ENCODE peak calls at places on chromosomes 3 and 15, in five cellular contexts. One of them, this sample, is unnamed.

GRCh38 chr3:474828-475227 is 278.3 kb downstream of the CHL1 start:
- DNase-seq in H1: no peak
- DNase-seq in HepG2: no peak
- DNase-seq in A549: no peak
- DNase-seq in HCT116: no peak
- DNase-seq in this sample: no peak

GRCh38 chr3:135965506-135966348 is at the start of gene PPP2R3A:
- DNase-seq in H1: peak
- DNase-seq in HepG2: peak
- DNase-seq in A549: peak
- DNase-seq in HCT116: peak
- DNase-seq in this sample: peak

GRCh38 chr15:97747342-97747741 is 213.2 kb upstream of the ARRDC4 start:
- DNase-seq in H1: no peak
- DNase-seq in HepG2: no peak
- DNase-seq in A549: no peak
- DNase-seq in HCT116: no peak
- DNase-seq in this sample: no peak

GRCh38 chr15:73464602-73465001 is 21.6 kb downstream of the REC114 start:
- DNase-seq in H1: no peak
- DNase-seq in HepG2: no peak
- DNase-seq in A549: peak
- DNase-seq in HCT116: no peak
- DNase-seq in this sample: no peak

GRCh38 chr15:83299462-83299861 is 15.0 kb upstream of the BNC1 start:
- DNase-seq in H1: no peak
- DNase-seq in HepG2: no peak
- DNase-seq in A549: no peak
- DNase-seq in HCT116: no peak
- DNase-seq in this sample: no peak

GRCh38 chr15:63321462-63321861 is 44.1 kb downstream of the APH1B start:
- DNase-seq in H1: no peak
- DNase-seq in HepG2: no peak
- DNase-seq in A549: no peak
- DNase-seq in HCT116: no peak
- DNase-seq in this sample: no peak

GRCh38 chr15:85047271-85047948 is 65.8 kb downstream of the PDE8A start:
- DNase-seq in H1: no peak
- DNase-seq in HepG2: peak
- DNase-seq in A549: peak
- DNase-seq in HCT116: no peak
- DNase-seq in this sample: peak

GRCh38 chr3:11391172-11391879 is 119.1 kb downstream of the ATG7 start:
- DNase-seq in H1: no peak
- DNase-seq in HepG2: no peak
- DNase-seq in A549: no peak
- DNase-seq in HCT116: no peak
- DNase-seq in this sample: no peak

GRCh38 chr15:76196949-76197315 is 114.3 kb downstream of the ETFA start:
- DNase-seq in H1: no peak
- DNase-seq in HepG2: no peak
- DNase-seq in A549: no peak
- DNase-seq in HCT116: no peak
- DNase-seq in this sample: no peak

GRCh38 chr3:183212565-183212964 is 40.5 kb upstream of the B3GNT5 start:
- DNase-seq in H1: no peak
- DNase-seq in HepG2: no peak
- DNase-seq in A549: no peak
- DNase-seq in HCT116: no peak
- DNase-seq in this sample: peak

GRCh38 chr3:185250247-185250646 is 3.6 kb downstream of the EHHADH start:
- DNase-seq in H1: no peak
- DNase-seq in HepG2: no peak
- DNase-seq in A549: no peak
- DNase-seq in HCT116: no peak
- DNase-seq in this sample: no peak

GRCh38 chr15:71291723-71292122 is 176.5 kb downstream of the THSD4 start:
- DNase-seq in H1: no peak
- DNase-seq in HepG2: no peak
- DNase-seq in A549: no peak
- DNase-seq in HCT116: no peak
- DNase-seq in this sample: no peak

GRCh38 chr3:64094713-64095079 is 71.4 kb upstream of the PSMD6 start:
- DNase-seq in H1: no peak
- DNase-seq in HepG2: no peak
- DNase-seq in A549: no peak
- DNase-seq in HCT116: no peak
- DNase-seq in this sample: no peak

GRCh38 chr3:25455316-25456232 is 27.5 kb downstream of the RARB start:
- DNase-seq in H1: no peak
- DNase-seq in HepG2: no peak
- DNase-seq in A549: no peak
- DNase-seq in HCT116: no peak
- DNase-seq in this sample: no peak

GRCh38 chr15:40050788-40051615 is 12.0 kb upstream of the SRP14 start:
- DNase-seq in H1: no peak
- DNase-seq in HepG2: no peak
- DNase-seq in A549: no peak
- DNase-seq in HCT116: no peak
- DNase-seq in this sample: peak

GRCh38 chr3:46864051-46864881 is 1.0 kb upstream of the MYL3 start:
- DNase-seq in H1: no peak
- DNase-seq in HepG2: no peak
- DNase-seq in A549: no peak
- DNase-seq in HCT116: no peak
- DNase-seq in this sample: no peak

GRCh38 chr3:63993653-63994079 is 29.6 kb downstream of the PSMD6 start:
- DNase-seq in H1: peak
- DNase-seq in HepG2: peak
- DNase-seq in A549: peak
- DNase-seq in HCT116: peak
- DNase-seq in this sample: peak

GRCh38 chr3:129741794-129742193 is 135.3 kb upstream of the PLXND1 start:
- DNase-seq in H1: no peak
- DNase-seq in HepG2: no peak
- DNase-seq in A549: no peak
- DNase-seq in HCT116: no peak
- DNase-seq in this sample: no peak

GRCh38 chr3:52321481-52321880 is 5.4 kb downstream of the DNAH1 start:
- DNase-seq in H1: no peak
- DNase-seq in HepG2: no peak
- DNase-seq in A549: no peak
- DNase-seq in HCT116: no peak
- DNase-seq in this sample: no peak

GRCh38 chr3:10927551-10927950 is 65.0 kb upstream of the SLC6A1 start:
- DNase-seq in H1: no peak
- DNase-seq in HepG2: no peak
- DNase-seq in A549: no peak
- DNase-seq in HCT116: no peak
- DNase-seq in this sample: no peak

GRCh38 chr15:27456807-27457206 is 485.8 kb downstream of the GABRG3 start:
- DNase-seq in H1: no peak
- DNase-seq in HepG2: no peak
- DNase-seq in A549: no peak
- DNase-seq in HCT116: no peak
- DNase-seq in this sample: no peak

GRCh38 chr15:97114900-97115763 is 784.6 kb downstream of the NR2F2 start:
- DNase-seq in H1: no peak
- DNase-seq in HepG2: no peak
- DNase-seq in A549: no peak
- DNase-seq in HCT116: no peak
- DNase-seq in this sample: no peak

GRCh38 chr3:47890832-47891620 is 88.1 kb downstream of the DHX30 start:
- DNase-seq in H1: no peak
- DNase-seq in HepG2: no peak
- DNase-seq in A549: no peak
- DNase-seq in HCT116: no peak
- DNase-seq in this sample: no peak

GRCh38 chr3:25897019-25897418 is 107.1 kb downstream of the OXSM start:
- DNase-seq in H1: no peak
- DNase-seq in HepG2: peak
- DNase-seq in A549: peak
- DNase-seq in HCT116: peak
- DNase-seq in this sample: peak

GRCh38 chr15:63048986-63049665 is 6.6 kb downstream of the TPM1 start:
- DNase-seq in H1: no peak
- DNase-seq in HepG2: peak
- DNase-seq in A549: no peak
- DNase-seq in HCT116: no peak
- DNase-seq in this sample: peak

GRCh38 chr15:29269485-29270168 is at the start of gene NSMCE3:
- DNase-seq in H1: peak
- DNase-seq in HepG2: peak
- DNase-seq in A549: peak
- DNase-seq in HCT116: peak
- DNase-seq in this sample: peak

GRCh38 chr15:29263289-29263688 is 6.3 kb downstream of the NSMCE3 start:
- DNase-seq in H1: no peak
- DNase-seq in HepG2: no peak
- DNase-seq in A549: no peak
- DNase-seq in HCT116: no peak
- DNase-seq in this sample: no peak

GRCh38 chr15:29268706-29269484 is 727 bp downstream of the NSMCE3 start:
- DNase-seq in H1: no peak
- DNase-seq in HepG2: no peak
- DNase-seq in A549: peak
- DNase-seq in HCT116: no peak
- DNase-seq in this sample: peak

GRCh38 chr15:29262738-29263137 is 6.9 kb downstream of the NSMCE3 start:
- DNase-seq in H1: no peak
- DNase-seq in HepG2: no peak
- DNase-seq in A549: no peak
- DNase-seq in HCT116: no peak
- DNase-seq in this sample: no peak

DNA sequence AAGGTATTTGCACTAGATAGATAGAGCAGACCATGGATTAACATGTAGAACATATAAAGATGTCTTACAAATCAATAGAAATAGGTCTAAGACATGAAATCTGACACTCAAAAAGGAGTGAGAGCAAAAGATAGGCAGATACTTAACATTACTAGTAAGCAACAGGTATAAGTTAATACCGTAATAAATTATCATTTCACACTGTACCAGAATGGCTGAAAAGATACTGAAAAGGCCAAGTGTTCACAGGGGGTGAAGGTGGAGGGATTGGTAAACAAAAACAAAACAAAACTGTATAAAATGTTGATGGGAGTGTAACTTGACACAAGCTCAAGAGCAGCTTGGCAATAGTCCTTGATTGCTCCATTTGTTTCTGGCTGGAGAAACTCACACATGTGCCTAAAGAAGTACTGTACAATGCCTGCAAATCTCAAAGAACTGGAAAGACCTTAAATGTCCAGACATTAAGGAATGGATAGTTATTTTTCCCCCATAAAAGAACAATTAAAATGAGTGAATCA is 3.5 kb downstream of the NSMCE3 start:
- DNase-seq in H1: no peak
- DNase-seq in HepG2: no peak
- DNase-seq in A549: no peak
- DNase-seq in HCT116: no peak
- DNase-seq in this sample: no peak
- TF ChIP-seq MAX in H1: no peak
- TF ChIP-seq MAX in HepG2: no peak
- TF ChIP-seq MAX in A549: no peak
- TF ChIP-seq MAX in HCT116: no peak
- TF ChIP-seq MAX in this sample: no peak

DNA sequence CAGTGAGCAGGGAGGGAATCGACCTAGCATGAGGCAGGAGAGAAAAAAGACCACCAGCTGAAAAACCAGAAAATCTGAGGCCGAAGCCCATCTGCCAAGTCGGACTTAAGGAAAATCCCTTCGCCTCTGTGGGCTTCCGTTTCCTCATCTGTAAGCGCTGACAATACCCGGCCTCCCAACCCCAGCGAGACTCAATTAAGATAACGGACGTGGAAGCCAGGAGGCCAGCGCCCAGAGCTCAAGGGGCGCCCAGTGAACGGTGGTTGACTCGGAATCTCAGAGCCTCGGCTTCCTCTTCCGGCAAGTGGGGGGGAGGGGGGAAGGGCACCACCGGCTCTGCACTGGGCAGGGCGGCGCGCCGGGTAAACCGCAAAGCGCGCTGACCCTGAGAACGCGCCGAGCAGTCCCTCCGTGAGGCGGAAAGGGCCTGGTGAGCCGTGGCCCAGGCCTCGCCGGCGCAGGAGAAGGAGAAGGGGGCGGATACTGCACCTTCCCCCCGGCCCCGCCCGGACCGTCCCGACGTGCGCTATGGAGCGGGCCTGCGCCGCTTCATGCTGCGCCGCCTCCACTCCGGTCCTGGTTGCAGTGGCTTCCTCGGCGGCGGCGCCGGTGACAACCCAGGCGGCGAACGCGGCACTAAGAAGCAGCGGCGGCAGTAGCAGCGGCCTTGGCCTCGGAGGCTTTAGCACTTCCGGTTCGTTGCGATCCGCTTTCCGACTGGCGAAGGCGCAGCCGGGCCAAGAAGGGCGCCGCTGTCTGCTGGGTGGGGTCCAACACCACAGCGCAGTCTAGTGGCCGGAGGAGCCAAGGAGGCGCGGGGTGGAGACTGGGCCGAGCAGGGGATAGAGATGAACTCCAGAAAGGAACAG is at the start of gene DPP8:
- DNase-seq in H1: peak
- DNase-seq in HepG2: peak
- DNase-seq in A549: peak
- DNase-seq in HCT116: peak
- DNase-seq in this sample: peak
- TF ChIP-seq POLR2A in H1: no peak
- TF ChIP-seq POLR2A in HepG2: peak
- TF ChIP-seq POLR2A in A549: peak
- TF ChIP-seq POLR2A in HCT116: peak
- TF ChIP-seq POLR2A in this sample: peak

GRCh38 chr3:186459108-186459467 is 85.1 kb downstream of the CRYGS start:
- DNase-seq in H1: no peak
- DNase-seq in HepG2: no peak
- DNase-seq in A549: no peak
- DNase-seq in HCT116: no peak
- DNase-seq in this sample: no peak

GRCh38 chr3:186461141-186461540 is 83.0 kb downstream of the CRYGS start:
- DNase-seq in H1: no peak
- DNase-seq in HepG2: no peak
- DNase-seq in A549: peak
- DNase-seq in HCT116: no peak
- DNase-seq in this sample: peak

GRCh38 chr3:186454881-186455703 is 89.1 kb downstream of the CRYGS start:
- DNase-seq in H1: no peak
- DNase-seq in HepG2: no peak
- DNase-seq in A549: no peak
- DNase-seq in HCT116: no peak
- DNase-seq in this sample: no peak

GRCh38 chr3:186456636-186457265 is 87.4 kb downstream of the CRYGS start:
- DNase-seq in H1: no peak
- DNase-seq in HepG2: no peak
- DNase-seq in A549: no peak
- DNase-seq in HCT116: no peak
- DNase-seq in this sample: no peak

GRCh38 chr3:186458306-186459107 is 85.7 kb downstream of the CRYGS start:
- DNase-seq in H1: no peak
- DNase-seq in HepG2: no peak
- DNase-seq in A549: no peak
- DNase-seq in HCT116: no peak
- DNase-seq in this sample: peak
- TF ChIP-seq MAX in H1: no peak
- TF ChIP-seq MAX in HepG2: no peak
- TF ChIP-seq MAX in A549: no peak
- TF ChIP-seq MAX in HCT116: no peak
- TF ChIP-seq MAX in this sample: no peak

GRCh38 chr3:195259564-195260285 is 11.2 kb downstream of the XXYLT1 start:
- DNase-seq in H1: no peak
- DNase-seq in HepG2: peak
- DNase-seq in A549: peak
- DNase-seq in HCT116: peak
- DNase-seq in this sample: peak
- TF ChIP-seq POLR2A in H1: no peak
- TF ChIP-seq POLR2A in HepG2: peak
- TF ChIP-seq POLR2A in A549: no peak
- TF ChIP-seq POLR2A in HCT116: no peak
- TF ChIP-seq POLR2A in this sample: peak

This sample was measured in NB4.